ENCODE peak calls at places on chromosomes 13 and 19, in seven cellular contexts. E, S, O, Y, C, M and I are unnamed samples.

GRCh38 chr13:51158365-51158764 is 47.3 kb upstream of the C13orf42 start:
- DNase-seq in Y (no peak), M (no peak), E (no peak), O (no peak), S (no peak), C (no peak), I (no peak)

GRCh38 chr19:1449467-1450442 is at the start of gene APC2:
- DNase-seq in M (no peak), E (no peak), Y (no peak), C (no peak), S (peak), O (no peak), I (peak)

GRCh38 chr13:29538625-29538976 is 56.9 kb downstream of the SLC7A1 start:
- DNase-seq in Y (no peak), C (no peak), S (no peak), O (no peak), E (no peak), M (no peak), I (no peak)

GRCh38 chr13:99356216-99357089 is 49.3 kb upstream of the GPR183 start:
- DNase-seq in S (peak), C (no peak), O (no peak), M (peak), Y (peak), E (peak), I (peak)

GRCh38 chr13:88417801-88418200 is 746.6 kb downstream of the SLITRK5 start:
- DNase-seq in O (no peak), Y (no peak), C (no peak), M (no peak), E (no peak), S (no peak), I (no peak)

GRCh38 chr19:7982651-7983099 is 22.8 kb downstream of the ELAVL1 start:
- DNase-seq in C (no peak), Y (no peak), M (no peak), O (no peak), S (no peak), E (no peak), I (no peak)

GRCh38 chr13:94987869-94988268 is 275.5 kb upstream of the SOX21 start:
- DNase-seq in Y (no peak), E (no peak), S (no peak), O (no peak), M (no peak), C (peak), I (no peak)

GRCh38 chr19:38877781-38878574 is at the start of gene RINL:
- DNase-seq in O (no peak), C (no peak), S (peak), Y (no peak), E (peak), M (peak), I (peak)

GRCh38 chr13:92143766-92144165 is 745.3 kb downstream of the GPC5 start:
- DNase-seq in O (no peak), E (no peak), S (no peak), C (no peak), M (no peak), Y (no peak), I (no peak)

GRCh38 chr13:87656311-87656710 is 14.9 kb upstream of the SLITRK5 start:
- DNase-seq in C (no peak), E (no peak), Y (peak), S (no peak), O (no peak), M (no peak), I (no peak)

GRCh38 chr19:52778811-52779210 is 7.8 kb downstream of the ZNF600 start:
- DNase-seq in C (no peak), S (no peak), E (peak), M (peak), Y (no peak), O (no peak), I (peak)

GRCh38 chr13:41514853-41515395 is 57.6 kb downstream of the RGCC start:
- DNase-seq in S (no peak), O (no peak), E (no peak), M (no peak), Y (no peak), C (no peak), I (no peak)

GRCh38 chr19:23392706-23393105 is 2.6 kb downstream of the ZNF91 start:
- DNase-seq in Y (no peak), M (no peak), E (no peak), S (no peak), C (no peak), O (no peak), I (no peak)

GRCh38 chr19:13850910-13851753 is 25.8 kb upstream of the NANOS3 start:
- DNase-seq in S (peak), E (peak), Y (peak), O (peak), C (peak), M (peak), I (peak)

GRCh38 chr19:8212212-8212611 is 3.0 kb downstream of the CERS4 start:
- DNase-seq in M (no peak), E (no peak), O (no peak), S (no peak), Y (no peak), C (no peak), I (no peak)

GRCh38 chr19:13038306-13039210 is 43.3 kb downstream of the NFIX start:
- DNase-seq in O (no peak), M (no peak), Y (no peak), C (no peak), S (no peak), E (no peak), I (no peak)

GRCh38 chr13:23608704-23609413 is 38.6 kb downstream of the TNFRSF19 start:
- DNase-seq in E (no peak), Y (no peak), O (no peak), C (no peak), M (no peak), S (no peak), I (no peak)

GRCh38 chr19:56142087-56142787 is 1.1 kb downstream of the ZNF444 start:
- DNase-seq in S (no peak), E (no peak), C (no peak), Y (no peak), M (no peak), O (no peak), I (no peak)

GRCh38 chr13:42495256-42495655 is 78.7 kb upstream of the TNFSF11 start:
- DNase-seq in C (no peak), S (no peak), E (no peak), M (no peak), O (no peak), Y (no peak), I (no peak)

GRCh38 chr13:71610876-71611275 is 256.1 kb downstream of the DACH1 start:
- DNase-seq in S (no peak), M (no peak), O (no peak), E (no peak), C (no peak), Y (no peak), I (no peak)

GRCh38 chr13:29523199-29523931 is 72.1 kb downstream of the SLC7A1 start:
- DNase-seq in O (no peak), Y (peak), S (no peak), C (no peak), E (no peak), M (no peak), I (no peak)

GRCh38 chr13:75195479-75196111 is 286.4 kb downstream of the TBC1D4 start:
- DNase-seq in S (no peak), E (no peak), O (no peak), M (no peak), C (no peak), Y (peak), I (no peak)

GRCh38 chr13:112107289-112107688 is 40.3 kb downstream of the SOX1 start:
- DNase-seq in C (no peak), S (no peak), E (no peak), Y (no peak), O (no peak), M (no peak), I (no peak)

GRCh38 chr13:19759669-19760068 is 23.1 kb downstream of the PSPC1 start:
- DNase-seq in C (no peak), S (no peak), Y (no peak), E (no peak), M (no peak), O (no peak), I (no peak)

GRCh38 chr19:5580116-5580515 is 12.4 kb upstream of the TINCR start:
- DNase-seq in S (no peak), E (no peak), M (no peak), O (no peak), C (no peak), Y (no peak), I (no peak)

GRCh38 chr19:5152767-5153532 is 184.0 kb downstream of the KDM4B start:
- DNase-seq in C (no peak), M (no peak), S (no peak), E (no peak), O (no peak), Y (no peak), I (no peak)

GRCh38 chr19:18568367-18568766 is 3.3 kb upstream of the UBA52 start:
- DNase-seq in O (no peak), C (no peak), E (no peak), S (no peak), Y (no peak), M (no peak), I (no peak)

GRCh38 chr13:40340368-40341085 is 325.9 kb downstream of the FOXO1 start:
- DNase-seq in E (no peak), S (no peak), C (no peak), M (no peak), Y (no peak), O (no peak), I (no peak)

GRCh38 chr13:45325806-45326205 is 15.2 kb downstream of the TPT1 start:
- DNase-seq in O (peak), M (no peak), E (no peak), C (peak), S (no peak), Y (peak), I (no peak)

GRCh38 chr13:93628136-93628535 is 401.5 kb downstream of the GPC6 start:
- DNase-seq in Y (no peak), E (no peak), S (no peak), O (no peak), M (no peak), C (no peak), I (no peak)

GRCh38 chr19:45462174-45462573 is 5.6 kb upstream of the FOSB start:
- DNase-seq in O (no peak), Y (no peak), S (no peak), C (no peak), E (no peak), M (no peak), I (no peak)

GRCh38 chr13:34025746-34026145 is 207.8 kb downstream of the RFC3 start:
- DNase-seq in E (no peak), S (no peak), O (no peak), C (peak), Y (peak), M (no peak), I (no peak)

GRCh38 chr19:12841094-12841493 is 2.8 kb downstream of the MAST1 start:
- DNase-seq in E (peak), M (no peak), Y (no peak), O (no peak), S (no peak), C (no peak), I (no peak)

GRCh38 chr13:48560657-48561337 is 27.9 kb upstream of the RCBTB2 start:
- DNase-seq in O (no peak), E (no peak), C (no peak), S (no peak), M (no peak), Y (no peak), I (no peak)